ENCODE peak calls at places on chromosomes 16 and 17, in seven cellular contexts. One of them, this sample, is unnamed. For H3K9me3, the result is how much of the 10 kb centered on the place peaks cover.

GRCh38 chr16:27319257-27319965 is 5.6 kb downstream of the IL4R start:
- DNase-seq in tibial nerve: no peak
- DNase-seq in upper lobe of right lung: no peak
- DNase-seq in CD8-positive, alpha-beta T cell: no peak
- DNase-seq in CD4-positive, alpha-beta T cell: no peak
- DNase-seq in prostate gland: no peak
- DNase-seq in neural progenitor cell: no peak
- DNase-seq in this sample: no peak

GRCh38 chr16:11072420-11073153 is 128.2 kb downstream of the CLEC16A start:
- DNase-seq in upper lobe of right lung: no peak
- DNase-seq in CD4-positive, alpha-beta T cell: no peak
- DNase-seq in CD8-positive, alpha-beta T cell: no peak
- DNase-seq in prostate gland: no peak
- DNase-seq in neural progenitor cell: no peak
- DNase-seq in tibial nerve: no peak
- DNase-seq in this sample: no peak

GRCh38 chr17:64146418-64147109 is 16.6 kb upstream of the ERN1 start:
- DNase-seq in neural progenitor cell: peak
- DNase-seq in upper lobe of right lung: peak
- DNase-seq in tibial nerve: peak
- DNase-seq in CD8-positive, alpha-beta T cell: peak
- DNase-seq in prostate gland: peak
- DNase-seq in CD4-positive, alpha-beta T cell: peak
- DNase-seq in this sample: peak

GRCh38 chr16:12998376-12999085 is 97.1 kb downstream of the SHISA9 start:
- DNase-seq in neural progenitor cell: no peak
- DNase-seq in prostate gland: no peak
- DNase-seq in upper lobe of right lung: no peak
- DNase-seq in CD8-positive, alpha-beta T cell: no peak
- DNase-seq in CD4-positive, alpha-beta T cell: no peak
- DNase-seq in tibial nerve: no peak
- DNase-seq in this sample: no peak

GRCh38 chr16:88346680-88347505 is 35.9 kb upstream of the ZNF469 start:
- DNase-seq in CD4-positive, alpha-beta T cell: no peak
- DNase-seq in CD8-positive, alpha-beta T cell: no peak
- DNase-seq in prostate gland: no peak
- DNase-seq in tibial nerve: no peak
- DNase-seq in upper lobe of right lung: no peak
- DNase-seq in neural progenitor cell: no peak
- DNase-seq in this sample: no peak

GRCh38 chr16:89720520-89720858 is 209 bp downstream of the VPS9D1 start:
- DNase-seq in neural progenitor cell: peak
- DNase-seq in CD8-positive, alpha-beta T cell: peak
- DNase-seq in upper lobe of right lung: peak
- DNase-seq in prostate gland: no peak
- DNase-seq in CD4-positive, alpha-beta T cell: no peak
- DNase-seq in tibial nerve: no peak
- DNase-seq in this sample: no peak

GRCh38 chr17:16040710-16041251 is 41.2 kb downstream of the TTC19 start:
- DNase-seq in prostate gland: no peak
- DNase-seq in neural progenitor cell: no peak
- DNase-seq in tibial nerve: no peak
- DNase-seq in upper lobe of right lung: no peak
- DNase-seq in CD4-positive, alpha-beta T cell: no peak
- DNase-seq in CD8-positive, alpha-beta T cell: no peak
- DNase-seq in this sample: peak

GRCh38 chr16:66095676-66096075 is 270.8 kb upstream of the CDH5 start:
- DNase-seq in CD4-positive, alpha-beta T cell: no peak
- DNase-seq in tibial nerve: no peak
- DNase-seq in upper lobe of right lung: no peak
- DNase-seq in neural progenitor cell: no peak
- DNase-seq in CD8-positive, alpha-beta T cell: no peak
- DNase-seq in prostate gland: no peak
- DNase-seq in this sample: no peak

GRCh38 chr16:75398333-75398732 is 35.0 kb downstream of the CFDP1 start:
- DNase-seq in neural progenitor cell: no peak
- DNase-seq in tibial nerve: no peak
- DNase-seq in CD8-positive, alpha-beta T cell: no peak
- DNase-seq in prostate gland: no peak
- DNase-seq in CD4-positive, alpha-beta T cell: no peak
- DNase-seq in upper lobe of right lung: no peak
- DNase-seq in this sample: no peak

GRCh38 chr17:42655528-42655927 is 3.6 kb upstream of the TUBG2 start:
- DNase-seq in CD4-positive, alpha-beta T cell: no peak
- DNase-seq in tibial nerve: no peak
- DNase-seq in upper lobe of right lung: no peak
- DNase-seq in CD8-positive, alpha-beta T cell: no peak
- DNase-seq in neural progenitor cell: no peak
- DNase-seq in prostate gland: no peak
- DNase-seq in this sample: no peak

GRCh38 chr17:42653179-42654124 is 5.6 kb upstream of the TUBG2 start:
- DNase-seq in neural progenitor cell: peak
- DNase-seq in CD8-positive, alpha-beta T cell: no peak
- DNase-seq in upper lobe of right lung: no peak
- DNase-seq in CD4-positive, alpha-beta T cell: no peak
- DNase-seq in prostate gland: peak
- DNase-seq in tibial nerve: peak
- DNase-seq in this sample: peak

GRCh38 chr17:42647778-42648177 is 11.3 kb upstream of the TUBG2 start:
- DNase-seq in upper lobe of right lung: no peak
- DNase-seq in CD8-positive, alpha-beta T cell: no peak
- DNase-seq in neural progenitor cell: no peak
- DNase-seq in prostate gland: no peak
- DNase-seq in CD4-positive, alpha-beta T cell: no peak
- DNase-seq in tibial nerve: no peak
- DNase-seq in this sample: no peak

GRCh38 chr17:42651392-42651791 is 7.7 kb upstream of the TUBG2 start:
- DNase-seq in tibial nerve: no peak
- DNase-seq in neural progenitor cell: no peak
- DNase-seq in prostate gland: no peak
- DNase-seq in CD4-positive, alpha-beta T cell: no peak
- DNase-seq in CD8-positive, alpha-beta T cell: no peak
- DNase-seq in upper lobe of right lung: no peak
- DNase-seq in this sample: peak
- H3K9me3 ChIP-seq in tibial nerve: under half
- H3K9me3 ChIP-seq in neural progenitor cell: under half
- H3K9me3 ChIP-seq in prostate gland: under half
- H3K9me3 ChIP-seq in CD4-positive, alpha-beta T cell: under half
- H3K9me3 ChIP-seq in CD8-positive, alpha-beta T cell: under half
- H3K9me3 ChIP-seq in upper lobe of right lung: under half
- H3K9me3 ChIP-seq in this sample: under half

GRCh38 chr16:67667817-67668494 is 1.3 kb downstream of the C16orf86 start:
- DNase-seq in CD8-positive, alpha-beta T cell: peak
- DNase-seq in CD4-positive, alpha-beta T cell: peak
- DNase-seq in tibial nerve: peak
- DNase-seq in prostate gland: peak
- DNase-seq in upper lobe of right lung: peak
- DNase-seq in neural progenitor cell: peak
- DNase-seq in this sample: peak
- H3K9me3 ChIP-seq in CD8-positive, alpha-beta T cell: under half
- H3K9me3 ChIP-seq in CD4-positive, alpha-beta T cell: under half
- H3K9me3 ChIP-seq in tibial nerve: under half
- H3K9me3 ChIP-seq in prostate gland: under half
- H3K9me3 ChIP-seq in upper lobe of right lung: under half
- H3K9me3 ChIP-seq in neural progenitor cell: under half
- H3K9me3 ChIP-seq in this sample: under half

DNA sequence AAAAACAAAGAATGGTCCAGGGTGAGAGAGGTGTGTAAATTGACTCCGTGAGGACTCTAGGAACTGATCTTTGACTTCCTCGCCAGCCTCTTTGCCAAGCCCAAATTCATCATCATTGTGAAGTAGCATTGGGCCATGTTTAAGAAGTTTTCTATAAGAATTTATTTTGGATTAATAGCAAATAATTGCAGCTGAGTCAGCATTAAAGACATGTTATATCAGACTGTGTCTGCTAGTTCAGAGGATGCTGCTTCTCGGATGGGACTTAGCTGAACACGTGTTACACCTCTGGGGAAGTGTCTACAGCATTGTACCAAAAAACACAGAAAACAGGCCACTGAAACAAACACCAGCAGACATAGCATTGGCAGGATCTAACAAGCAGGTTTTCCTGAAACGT is 366.6 kb downstream of the CDH13 start:
- DNase-seq in prostate gland: no peak
- DNase-seq in upper lobe of right lung: no peak
- DNase-seq in tibial nerve: no peak
- DNase-seq in CD8-positive, alpha-beta T cell: no peak
- DNase-seq in neural progenitor cell: no peak
- DNase-seq in CD4-positive, alpha-beta T cell: no peak
- DNase-seq in this sample: no peak
- H3K9me3 ChIP-seq in prostate gland: under half
- H3K9me3 ChIP-seq in upper lobe of right lung: under half
- H3K9me3 ChIP-seq in tibial nerve: under half
- H3K9me3 ChIP-seq in CD8-positive, alpha-beta T cell: under half
- H3K9me3 ChIP-seq in neural progenitor cell: under half
- H3K9me3 ChIP-seq in CD4-positive, alpha-beta T cell: under half
- H3K9me3 ChIP-seq in this sample: under half

GRCh38 chr17:62689441-62690167 is 62.1 kb downstream of the MRC2 start:
- DNase-seq in neural progenitor cell: no peak
- DNase-seq in tibial nerve: no peak
- DNase-seq in upper lobe of right lung: no peak
- DNase-seq in CD4-positive, alpha-beta T cell: no peak
- DNase-seq in CD8-positive, alpha-beta T cell: no peak
- DNase-seq in prostate gland: no peak
- DNase-seq in this sample: no peak

GRCh38 chr17:62684179-62684578 is 56.7 kb downstream of the MRC2 start:
- DNase-seq in tibial nerve: no peak
- DNase-seq in CD8-positive, alpha-beta T cell: no peak
- DNase-seq in neural progenitor cell: no peak
- DNase-seq in CD4-positive, alpha-beta T cell: no peak
- DNase-seq in prostate gland: no peak
- DNase-seq in upper lobe of right lung: no peak
- DNase-seq in this sample: no peak

GRCh38 chr17:62688398-62689140 is 61.1 kb downstream of the MRC2 start:
- DNase-seq in CD8-positive, alpha-beta T cell: no peak
- DNase-seq in upper lobe of right lung: no peak
- DNase-seq in neural progenitor cell: no peak
- DNase-seq in tibial nerve: no peak
- DNase-seq in prostate gland: no peak
- DNase-seq in CD4-positive, alpha-beta T cell: no peak
- DNase-seq in this sample: no peak

GRCh38 chr17:62690168-62690897 is 62.9 kb downstream of the MRC2 start:
- DNase-seq in upper lobe of right lung: no peak
- DNase-seq in CD8-positive, alpha-beta T cell: no peak
- DNase-seq in CD4-positive, alpha-beta T cell: no peak
- DNase-seq in tibial nerve: no peak
- DNase-seq in neural progenitor cell: no peak
- DNase-seq in prostate gland: no peak
- DNase-seq in this sample: no peak

DNA sequence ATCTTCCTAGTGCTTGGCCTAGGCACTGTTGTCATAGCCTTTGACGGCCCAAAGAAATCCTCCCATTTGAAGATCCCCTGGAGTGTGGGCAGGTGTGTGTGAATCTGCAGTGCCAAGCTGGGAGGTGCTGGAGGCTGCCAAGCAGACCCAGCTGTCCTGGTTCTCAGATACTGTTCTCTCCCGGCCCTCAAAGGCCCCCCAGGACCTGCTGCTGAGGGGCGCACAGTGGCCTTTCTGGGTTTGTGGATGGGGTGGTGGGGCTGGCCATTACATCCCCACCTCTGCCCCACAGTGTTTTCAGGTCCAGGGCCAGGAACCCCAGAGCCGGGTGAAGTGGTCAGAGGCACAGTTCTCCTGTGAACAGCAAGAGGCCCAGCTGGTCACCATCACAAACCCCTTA is 60.5 kb downstream of the MRC2 start:
- DNase-seq in neural progenitor cell: no peak
- DNase-seq in tibial nerve: no peak
- DNase-seq in prostate gland: no peak
- DNase-seq in upper lobe of right lung: no peak
- DNase-seq in CD4-positive, alpha-beta T cell: no peak
- DNase-seq in CD8-positive, alpha-beta T cell: no peak
- DNase-seq in this sample: no peak
- H3K9me3 ChIP-seq in neural progenitor cell: under half
- H3K9me3 ChIP-seq in tibial nerve: under half
- H3K9me3 ChIP-seq in prostate gland: under half
- H3K9me3 ChIP-seq in upper lobe of right lung: under half
- H3K9me3 ChIP-seq in CD4-positive, alpha-beta T cell: under half
- H3K9me3 ChIP-seq in CD8-positive, alpha-beta T cell: under half
- H3K9me3 ChIP-seq in this sample: under half

GRCh38 chr16:35210681-35211433 is 1751.4 kb downstream of the TP53TG3F start:
- DNase-seq in CD4-positive, alpha-beta T cell: no peak
- DNase-seq in prostate gland: no peak
- DNase-seq in tibial nerve: no peak
- DNase-seq in CD8-positive, alpha-beta T cell: no peak
- DNase-seq in upper lobe of right lung: no peak
- DNase-seq in neural progenitor cell: no peak
- DNase-seq in this sample: no peak

GRCh38 chr16:35215287-35215686 is 1755.9 kb downstream of the TP53TG3F start:
- DNase-seq in CD8-positive, alpha-beta T cell: no peak
- DNase-seq in tibial nerve: no peak
- DNase-seq in upper lobe of right lung: no peak
- DNase-seq in prostate gland: no peak
- DNase-seq in CD4-positive, alpha-beta T cell: no peak
- DNase-seq in neural progenitor cell: no peak
- DNase-seq in this sample: no peak

GRCh38 chr16:35214840-35215239 is 1755.4 kb downstream of the TP53TG3F start:
- DNase-seq in prostate gland: no peak
- DNase-seq in CD8-positive, alpha-beta T cell: no peak
- DNase-seq in tibial nerve: no peak
- DNase-seq in CD4-positive, alpha-beta T cell: no peak
- DNase-seq in upper lobe of right lung: no peak
- DNase-seq in neural progenitor cell: no peak
- DNase-seq in this sample: no peak
- H3K9me3 ChIP-seq in prostate gland: under half
- H3K9me3 ChIP-seq in CD8-positive, alpha-beta T cell: under half
- H3K9me3 ChIP-seq in tibial nerve: under half
- H3K9me3 ChIP-seq in CD4-positive, alpha-beta T cell: under half
- H3K9me3 ChIP-seq in upper lobe of right lung: under half
- H3K9me3 ChIP-seq in neural progenitor cell: under half
- H3K9me3 ChIP-seq in this sample: under half

DNA sequence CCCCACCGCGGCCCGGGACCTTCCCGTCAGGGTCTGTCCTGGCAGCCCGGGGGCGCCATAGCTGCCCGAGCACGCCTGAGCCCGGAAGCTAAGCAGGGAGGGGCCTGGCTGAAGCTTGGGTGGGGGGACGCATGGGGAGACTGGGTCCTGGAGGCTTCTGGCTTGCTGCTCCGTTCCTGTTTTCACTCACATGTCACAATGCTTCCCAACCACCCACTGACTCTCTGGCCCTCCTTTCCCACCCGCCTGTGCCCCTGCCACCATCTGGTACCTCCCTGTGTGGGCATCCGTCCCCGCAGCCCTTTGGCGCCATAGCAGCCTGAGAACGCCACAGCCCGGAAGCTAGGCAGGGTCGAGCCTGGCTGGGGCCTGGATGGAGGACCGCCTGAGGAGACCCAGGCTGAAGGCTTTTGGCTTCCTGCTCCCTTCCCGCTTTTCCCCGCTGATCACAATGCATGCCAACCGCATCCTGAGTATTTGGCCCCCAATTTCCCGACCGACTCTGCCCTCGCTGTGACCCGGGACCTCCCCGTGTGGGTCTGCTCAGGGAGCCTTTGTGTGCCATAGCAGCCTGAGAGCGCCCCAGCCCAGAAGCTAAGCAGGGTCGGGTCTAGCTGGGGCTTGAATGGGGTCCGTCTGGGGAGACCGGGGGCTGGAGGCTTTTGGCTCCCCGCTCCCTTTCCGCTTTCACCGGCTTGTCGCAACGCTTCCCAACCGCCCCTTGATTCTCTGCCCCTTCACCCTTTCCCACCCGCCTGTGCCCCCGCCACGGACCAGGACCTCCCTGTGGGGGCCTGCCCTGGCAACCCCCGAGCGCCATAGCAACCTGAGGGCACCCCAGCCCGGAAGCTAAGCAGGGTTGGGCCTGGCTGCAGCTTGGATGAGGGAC is 2290.1 kb downstream of the TP53TG3F start:
- DNase-seq in prostate gland: no peak
- DNase-seq in CD4-positive, alpha-beta T cell: no peak
- DNase-seq in upper lobe of right lung: no peak
- DNase-seq in tibial nerve: no peak
- DNase-seq in CD8-positive, alpha-beta T cell: no peak
- DNase-seq in neural progenitor cell: no peak
- DNase-seq in this sample: no peak
- H3K9me3 ChIP-seq in prostate gland: under half
- H3K9me3 ChIP-seq in CD4-positive, alpha-beta T cell: half or more
- H3K9me3 ChIP-seq in upper lobe of right lung: under half
- H3K9me3 ChIP-seq in tibial nerve: under half
- H3K9me3 ChIP-seq in CD8-positive, alpha-beta T cell: under half
- H3K9me3 ChIP-seq in neural progenitor cell: under half
- H3K9me3 ChIP-seq in this sample: half or more

This sample was measured in trophoblast cell.